ENCODE peak calls at places on chromosomes 13 and 19, in ten cellular contexts. O, H, C, J, X, D, F, L, Y and Z are unnamed samples.
A peak's percentile ranks its signal among the peaks of the same experiment; 100 is the strongest.

GRCh38 chr13:48586591-48587103 is 53.8 kb upstream of the RCBTB2 start:
- DNase-seq in O (peak; percentile 67), H (no peak), C (no peak), J (peak; percentile 31), X (no peak), D (peak; percentile 75), F (peak; percentile 27), L (peak; percentile 57), Y (no peak), Z (no peak)

GRCh38 chr19:8366961-8367326 is 3.0 kb downstream of the ANGPTL4 start:
- DNase-seq in O (peak; percentile 80), H (no peak), C (no peak), J (no peak), X (no peak), D (no peak), F (peak; percentile 77), L (peak; percentile 32), Y (no peak), Z (no peak)

GRCh38 chr13:20700288-20700687 is 3.2 kb upstream of the IL17D start:
- DNase-seq in O (no peak), H (no peak), C (no peak), J (no peak), X (no peak), D (no peak), F (no peak), L (no peak), Y (no peak), Z (no peak)

GRCh38 chr19:44889830-44890365 is 1.2 kb upstream of the TOMM40 start:
- DNase-seq in O (no peak), H (no peak), C (no peak), J (peak; percentile 42), X (no peak), D (no peak), F (no peak), L (no peak), Y (no peak), Z (no peak)

GRCh38 chr19:11457115-11457514 is 21.7 kb downstream of the PRKCSH start:
- DNase-seq in O (no peak), H (no peak), C (no peak), J (no peak), X (no peak), D (no peak), F (no peak), L (no peak), Y (no peak), Z (no peak)

GRCh38 chr13:51397262-51397933 is 55.4 kb downstream of the INTS6 start:
- DNase-seq in O (peak; percentile 71), H (no peak), C (peak; percentile 50), J (peak; percentile 16), X (no peak), D (no peak), F (no peak), L (peak; percentile 80), Y (peak; percentile 21), Z (peak; percentile 52)

GRCh38 chr19:5533257-5533656 is 34.5 kb downstream of the TINCR start:
- DNase-seq in O (no peak), H (no peak), C (no peak), J (no peak), X (no peak), D (no peak), F (no peak), L (no peak), Y (no peak), Z (no peak)

GRCh38 chr19:30871979-30872378 is 477.3 kb downstream of the TSHZ3 start:
- DNase-seq in O (no peak), H (no peak), C (no peak), J (no peak), X (no peak), D (no peak), F (no peak), L (no peak), Y (no peak), Z (no peak)

GRCh38 chr13:28052945-28053344 is 47.4 kb downstream of the FLT3 start:
- DNase-seq in O (no peak), H (no peak), C (no peak), J (no peak), X (no peak), D (no peak), F (no peak), L (no peak), Y (no peak), Z (no peak)

GRCh38 chr13:28048768-28049167 is 51.6 kb downstream of the FLT3 start:
- DNase-seq in O (no peak), H (no peak), C (no peak), J (no peak), X (no peak), D (no peak), F (no peak), L (no peak), Y (no peak), Z (no peak)

GRCh38 chr13:28049215-28049614 is 51.2 kb downstream of the FLT3 start:
- DNase-seq in O (no peak), H (no peak), C (no peak), J (no peak), X (no peak), D (no peak), F (no peak), L (no peak), Y (no peak), Z (no peak)

GRCh38 chr13:28047784-28048388 is 52.5 kb downstream of the FLT3 start:
- DNase-seq in O (no peak), H (peak; percentile 42), C (no peak), J (no peak), X (no peak), D (no peak), F (no peak), L (no peak), Y (no peak), Z (no peak)

GRCh38 chr13:28049880-28050871 is 50.2 kb downstream of the FLT3 start:
- DNase-seq in O (no peak), H (no peak), C (no peak), J (no peak), X (no peak), D (no peak), F (no peak), L (no peak), Y (no peak), Z (peak; percentile 85)
- H3K4me3 ChIP-seq in O (no peak overlapping the region), H (no peak overlapping the region), C (no peak overlapping the region), J (no peak overlapping the region), X (no peak overlapping the region), D (no peak overlapping the region), F (no peak overlapping the region), L (no peak overlapping the region), Y (no peak overlapping the region), Z (peak overlapping the region; percentile 1)

GRCh38 chr19:38513762-38514167 is 80.3 kb downstream of the RYR1 start:
- DNase-seq in O (no peak), H (no peak), C (no peak), J (no peak), X (no peak), D (no peak), F (no peak), L (no peak), Y (no peak), Z (no peak)

GRCh38 chr19:38514812-38515633 is 81.5 kb downstream of the RYR1 start:
- DNase-seq in O (peak; percentile 56), H (peak; percentile 69), C (peak; percentile 29), J (peak; percentile 76), X (no peak), D (peak; percentile 94), F (peak; percentile 55), L (peak; percentile 46), Y (peak; percentile 83), Z (peak; percentile 82)

GRCh38 chr19:38517321-38517720 is 83.8 kb downstream of the RYR1 start:
- DNase-seq in O (no peak), H (no peak), C (no peak), J (no peak), X (no peak), D (no peak), F (no peak), L (no peak), Y (no peak), Z (no peak)

GRCh38 chr19:38516802-38517201 is 83.3 kb downstream of the RYR1 start:
- DNase-seq in O (no peak), H (no peak), C (no peak), J (no peak), X (no peak), D (no peak), F (no peak), L (no peak), Y (no peak), Z (no peak)

GRCh38 chr19:38515906-38516305 is 82.4 kb downstream of the RYR1 start:
- DNase-seq in O (no peak), H (no peak), C (no peak), J (no peak), X (no peak), D (no peak), F (no peak), L (no peak), Y (no peak), Z (no peak)
- H3K4me3 ChIP-seq in O (no peak overlapping the region), H (no peak overlapping the region), C (no peak overlapping the region), J (no peak overlapping the region), X (no peak overlapping the region), D (no peak overlapping the region), F (no peak overlapping the region), L (no peak overlapping the region), Y (no peak overlapping the region), Z (no peak overlapping the region)

DNA sequence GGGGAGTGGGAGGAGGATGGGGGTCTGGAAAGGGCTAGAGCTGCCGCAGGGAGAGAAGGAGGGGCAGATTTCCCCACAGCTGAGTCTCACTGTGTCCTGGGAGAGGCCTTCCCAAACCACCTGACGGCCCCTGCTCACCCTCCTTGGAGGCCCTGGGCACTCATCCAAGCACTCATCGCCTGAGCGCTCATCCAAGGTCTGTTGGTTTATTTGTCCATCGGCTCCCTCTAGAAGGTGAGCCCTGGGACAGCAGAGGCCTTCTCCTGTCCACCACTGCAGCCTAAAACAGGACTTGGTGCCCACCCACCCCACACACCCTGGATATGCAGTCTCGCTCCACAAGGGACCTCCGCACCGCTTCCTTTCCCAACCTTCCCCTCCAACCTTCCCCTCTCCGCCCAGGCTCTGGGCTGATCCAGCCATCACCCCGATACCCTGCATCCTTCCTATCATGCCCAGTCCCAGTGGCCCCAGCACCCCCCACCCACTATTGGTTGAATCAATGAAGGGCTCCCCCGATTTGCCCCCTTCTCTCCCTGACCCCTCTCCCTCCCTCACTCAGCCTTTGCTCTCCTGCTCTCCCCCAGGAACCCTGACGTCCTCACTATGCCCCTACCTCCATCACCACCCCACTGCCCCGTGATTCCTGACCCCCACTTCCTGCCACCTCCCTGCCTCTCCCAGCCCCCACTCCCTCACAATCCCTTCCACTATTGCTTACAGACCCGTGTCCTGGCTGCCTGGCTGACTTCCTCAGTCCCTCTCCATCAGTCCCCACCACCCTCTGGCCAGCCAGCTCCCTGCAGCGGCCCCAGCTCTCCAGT is 1.6 kb downstream of the UBXN6 start:
- DNase-seq in O (peak; percentile 78), H (peak; percentile 41), C (peak; percentile 81), J (no peak), X (peak; percentile 90), D (no peak), F (peak; percentile 74), L (peak; percentile 79), Y (peak; percentile 48), Z (no peak)
- H3K4me3 ChIP-seq in O (peak overlapping the region; percentile 89), H (peak overlapping the region; percentile 81), C (peak overlapping the region; percentile 96), J (no peak overlapping the region), X (peak overlapping the region; percentile 78), D (peak overlapping the region; percentile 68), F (peak overlapping the region; percentile 74), L (peak overlapping the region; percentile 94), Y (peak overlapping the region; percentile 69), Z (peak overlapping the region; percentile 77)

GRCh38 chr13:80448725-80449124 is 107.8 kb upstream of the SPRY2 start:
- DNase-seq in O (no peak), H (no peak), C (no peak), J (no peak), X (no peak), D (no peak), F (no peak), L (no peak), Y (no peak), Z (no peak)

GRCh38 chr13:80454245-80454644 is 113.3 kb upstream of the SPRY2 start:
- DNase-seq in O (peak; percentile 81), H (no peak), C (peak; percentile 52), J (no peak), X (no peak), D (no peak), F (no peak), L (peak; percentile 55), Y (no peak), Z (no peak)

GRCh38 chr13:80447747-80448146 is 106.8 kb upstream of the SPRY2 start:
- DNase-seq in O (no peak), H (no peak), C (no peak), J (no peak), X (no peak), D (no peak), F (no peak), L (no peak), Y (no peak), Z (no peak)

GRCh38 chr13:80452279-80452678 is 111.4 kb upstream of the SPRY2 start:
- DNase-seq in O (no peak), H (no peak), C (no peak), J (no peak), X (peak; percentile 26), D (no peak), F (no peak), L (no peak), Y (no peak), Z (no peak)
- H3K4me3 ChIP-seq in O (no peak overlapping the region), H (no peak overlapping the region), C (no peak overlapping the region), J (no peak overlapping the region), X (no peak overlapping the region), D (no peak overlapping the region), F (no peak overlapping the region), L (no peak overlapping the region), Y (no peak overlapping the region), Z (no peak overlapping the region)